ENCODE peak calls at places on chromosomes 13 and 19, in six cellular contexts. L, M, G, V, J and U are unnamed samples.

GRCh38 chr13:100454876-100455275 is 133.7 kb downstream of the GGACT start:
- DNase-seq in L (no peak), M (no peak), G (no peak), V (no peak), J (no peak), U (no peak)

GRCh38 chr13:59458908-59459579 is 704.7 kb downstream of the DIAPH3 start:
- DNase-seq in L (no peak), M (no peak), G (peak), V (no peak), J (no peak), U (peak)

GRCh38 chr13:93290503-93290902 is 63.9 kb downstream of the GPC6 start:
- DNase-seq in L (no peak), M (no peak), G (no peak), V (no peak), J (no peak), U (no peak)

GRCh38 chr13:50236898-50237318 is 221.7 kb downstream of the KCNRG start:
- DNase-seq in L (no peak), M (no peak), G (no peak), V (no peak), J (no peak), U (no peak)

GRCh38 chr13:23851106-23851505 is 38.1 kb downstream of the MIPEP start:
- DNase-seq in L (no peak), M (no peak), G (no peak), V (no peak), J (no peak), U (no peak)

GRCh38 chr19:47509973-47510372 is 4.9 kb downstream of the NAPA start:
- DNase-seq in L (no peak), M (no peak), G (no peak), V (no peak), J (no peak), U (no peak)

GRCh38 chr19:34639491-34640085 is 37.4 kb downstream of the SCGB2B2 start:
- DNase-seq in L (no peak), M (peak), G (no peak), V (peak), J (no peak), U (peak)

GRCh38 chr19:6765738-6766356 is 1.4 kb downstream of the SH2D3A start:
- DNase-seq in L (no peak), M (no peak), G (no peak), V (no peak), J (no peak), U (no peak)

GRCh38 chr13:46675016-46675415 is 121.9 kb downstream of the ESD start:
- DNase-seq in L (no peak), M (peak), G (no peak), V (no peak), J (peak), U (no peak)

GRCh38 chr19:5314012-5314906 is 26.4 kb downstream of the PTPRS start:
- DNase-seq in L (no peak), M (no peak), G (no peak), V (no peak), J (no peak), U (no peak)

GRCh38 chr13:60431108-60431700 is 34.2 kb downstream of the TDRD3 start:
- DNase-seq in L (no peak), M (peak), G (no peak), V (no peak), J (peak), U (peak)

GRCh38 chr19:35977446-35978222 is 17.4 kb upstream of the SDHAF1 start:
- DNase-seq in L (no peak), M (peak), G (no peak), V (no peak), J (no peak), U (no peak)